ENCODE peak calls at places on chromosomes 5 and 9, in seven cellular contexts. One of them, this sample, is unnamed.

GRCh38 chr9:108444400-108445358 is 411.1 kb downstream of the ACTL7B start:
- DNase-seq in upper lobe of left lung: no peak
- DNase-seq in fibroblast of lung: peak
- DNase-seq in epithelial cell of esophagus: peak
- DNase-seq in AG04450: peak
- DNase-seq in brain microvascular endothelial cell: peak
- DNase-seq in foreskin keratinocyte: peak
- DNase-seq in this sample: peak

GRCh38 chr5:31270396-31270795 is 76.9 kb downstream of the CDH6 start:
- DNase-seq in fibroblast of lung: no peak
- DNase-seq in epithelial cell of esophagus: peak
- DNase-seq in foreskin keratinocyte: no peak
- DNase-seq in brain microvascular endothelial cell: no peak
- DNase-seq in upper lobe of left lung: no peak
- DNase-seq in AG04450: no peak
- DNase-seq in this sample: peak

GRCh38 chr9:35660966-35661413 is 2.9 kb downstream of the CCDC107 start:
- DNase-seq in AG04450: no peak
- DNase-seq in epithelial cell of esophagus: peak
- DNase-seq in foreskin keratinocyte: peak
- DNase-seq in upper lobe of left lung: peak
- DNase-seq in brain microvascular endothelial cell: peak
- DNase-seq in fibroblast of lung: no peak
- DNase-seq in this sample: peak

GRCh38 chr5:28254846-28255245 is 1216.5 kb upstream of the CDH9 start:
- DNase-seq in fibroblast of lung: peak
- DNase-seq in brain microvascular endothelial cell: no peak
- DNase-seq in epithelial cell of esophagus: no peak
- DNase-seq in foreskin keratinocyte: no peak
- DNase-seq in AG04450: no peak
- DNase-seq in upper lobe of left lung: no peak
- DNase-seq in this sample: no peak

GRCh38 chr9:16598316-16598715 is 272.2 kb downstream of the BNC2 start:
- DNase-seq in upper lobe of left lung: no peak
- DNase-seq in AG04450: no peak
- DNase-seq in brain microvascular endothelial cell: peak
- DNase-seq in foreskin keratinocyte: peak
- DNase-seq in fibroblast of lung: peak
- DNase-seq in epithelial cell of esophagus: peak
- DNase-seq in this sample: no peak

GRCh38 chr5:172282277-172283019 is 1.1 kb downstream of the UBTD2 start:
- DNase-seq in AG04450: no peak
- DNase-seq in foreskin keratinocyte: peak
- DNase-seq in epithelial cell of esophagus: peak
- DNase-seq in upper lobe of left lung: no peak
- DNase-seq in fibroblast of lung: peak
- DNase-seq in brain microvascular endothelial cell: no peak
- DNase-seq in this sample: peak

GRCh38 chr9:120389300-120389699 is 190.7 kb downstream of the CDK5RAP2 start:
- DNase-seq in AG04450: no peak
- DNase-seq in foreskin keratinocyte: no peak
- DNase-seq in epithelial cell of esophagus: no peak
- DNase-seq in brain microvascular endothelial cell: no peak
- DNase-seq in fibroblast of lung: no peak
- DNase-seq in upper lobe of left lung: no peak
- DNase-seq in this sample: no peak

GRCh38 chr9:20524776-20525175 is 97.5 kb downstream of the MLLT3 start:
- DNase-seq in foreskin keratinocyte: no peak
- DNase-seq in fibroblast of lung: no peak
- DNase-seq in AG04450: no peak
- DNase-seq in brain microvascular endothelial cell: no peak
- DNase-seq in upper lobe of left lung: no peak
- DNase-seq in epithelial cell of esophagus: peak
- DNase-seq in this sample: peak

GRCh38 chr5:127942246-127943060 is 141.1 kb upstream of the SLC12A2 start:
- DNase-seq in fibroblast of lung: peak
- DNase-seq in upper lobe of left lung: no peak
- DNase-seq in foreskin keratinocyte: peak
- DNase-seq in brain microvascular endothelial cell: peak
- DNase-seq in AG04450: no peak
- DNase-seq in epithelial cell of esophagus: peak
- DNase-seq in this sample: no peak

GRCh38 chr5:157582731-157583580 is 7.4 kb upstream of the ADAM19 start:
- DNase-seq in epithelial cell of esophagus: no peak
- DNase-seq in upper lobe of left lung: no peak
- DNase-seq in fibroblast of lung: no peak
- DNase-seq in foreskin keratinocyte: no peak
- DNase-seq in AG04450: no peak
- DNase-seq in brain microvascular endothelial cell: no peak
- DNase-seq in this sample: no peak

GRCh38 chr9:110021891-110022290 is 186.1 kb downstream of the C9orf152 start:
- DNase-seq in foreskin keratinocyte: no peak
- DNase-seq in brain microvascular endothelial cell: no peak
- DNase-seq in epithelial cell of esophagus: no peak
- DNase-seq in fibroblast of lung: no peak
- DNase-seq in upper lobe of left lung: no peak
- DNase-seq in AG04450: no peak
- DNase-seq in this sample: no peak

GRCh38 chr5:40754381-40755092 is 1.2 kb downstream of the TTC33 start:
- DNase-seq in epithelial cell of esophagus: peak
- DNase-seq in AG04450: no peak
- DNase-seq in fibroblast of lung: peak
- DNase-seq in brain microvascular endothelial cell: peak
- DNase-seq in foreskin keratinocyte: peak
- DNase-seq in upper lobe of left lung: no peak
- DNase-seq in this sample: no peak

GRCh38 chr9:86077286-86077685 is 22.1 kb downstream of the GOLM1 start:
- DNase-seq in fibroblast of lung: no peak
- DNase-seq in upper lobe of left lung: peak
- DNase-seq in AG04450: no peak
- DNase-seq in foreskin keratinocyte: no peak
- DNase-seq in brain microvascular endothelial cell: no peak
- DNase-seq in epithelial cell of esophagus: no peak
- DNase-seq in this sample: no peak

GRCh38 chr5:142506046-142506445 is 179.8 kb downstream of the FGF1 start:
- DNase-seq in foreskin keratinocyte: peak
- DNase-seq in fibroblast of lung: peak
- DNase-seq in brain microvascular endothelial cell: no peak
- DNase-seq in AG04450: no peak
- DNase-seq in upper lobe of left lung: no peak
- DNase-seq in epithelial cell of esophagus: peak
- DNase-seq in this sample: peak

GRCh38 chr5:553874-554273 is 29.6 kb upstream of the SLC9A3 start:
- DNase-seq in fibroblast of lung: no peak
- DNase-seq in foreskin keratinocyte: no peak
- DNase-seq in AG04450: no peak
- DNase-seq in upper lobe of left lung: peak
- DNase-seq in epithelial cell of esophagus: no peak
- DNase-seq in brain microvascular endothelial cell: no peak
- DNase-seq in this sample: peak

GRCh38 chr9:13934411-13934810 is 379.5 kb downstream of the NFIB start:
- DNase-seq in brain microvascular endothelial cell: no peak
- DNase-seq in AG04450: no peak
- DNase-seq in upper lobe of left lung: no peak
- DNase-seq in foreskin keratinocyte: no peak
- DNase-seq in epithelial cell of esophagus: no peak
- DNase-seq in fibroblast of lung: no peak
- DNase-seq in this sample: no peak

GRCh38 chr9:120574473-120574872 is 5.5 kb downstream of the CDK5RAP2 start:
- DNase-seq in fibroblast of lung: no peak
- DNase-seq in brain microvascular endothelial cell: no peak
- DNase-seq in upper lobe of left lung: no peak
- DNase-seq in epithelial cell of esophagus: no peak
- DNase-seq in foreskin keratinocyte: no peak
- DNase-seq in AG04450: no peak
- DNase-seq in this sample: no peak

GRCh38 chr5:3449481-3449880 is 146.2 kb upstream of the IRX1 start:
- DNase-seq in upper lobe of left lung: no peak
- DNase-seq in brain microvascular endothelial cell: no peak
- DNase-seq in AG04450: no peak
- DNase-seq in epithelial cell of esophagus: no peak
- DNase-seq in foreskin keratinocyte: no peak
- DNase-seq in fibroblast of lung: no peak
- DNase-seq in this sample: no peak

DNA sequence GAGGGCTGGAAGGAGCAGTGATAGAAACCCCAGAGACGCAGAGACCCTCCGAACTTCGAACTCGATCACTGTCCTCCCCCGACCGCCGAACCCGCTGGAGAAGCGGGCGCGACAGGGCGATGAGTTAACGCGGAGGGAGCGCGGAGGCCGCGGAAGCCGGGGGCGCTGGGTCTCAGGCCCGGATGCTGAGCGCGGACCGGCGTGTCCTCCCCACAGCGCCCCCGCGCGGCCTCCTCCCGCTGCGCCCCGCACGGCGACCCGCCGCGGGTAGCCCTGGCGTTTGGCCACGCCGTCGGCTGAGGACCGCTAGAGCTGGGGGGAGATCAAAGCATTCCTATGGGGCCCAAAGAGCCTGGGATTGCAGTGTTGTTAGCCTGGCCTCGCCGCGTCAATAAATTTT is 7.7 kb upstream of the DMRT2 start:
- DNase-seq in AG04450: no peak
- DNase-seq in upper lobe of left lung: peak
- DNase-seq in epithelial cell of esophagus: peak
- DNase-seq in brain microvascular endothelial cell: no peak
- DNase-seq in fibroblast of lung: no peak
- DNase-seq in foreskin keratinocyte: no peak
- DNase-seq in this sample: no peak
- TF ChIP-seq CTCF in AG04450: no peak
- TF ChIP-seq CTCF in upper lobe of left lung: no peak
- TF ChIP-seq CTCF in epithelial cell of esophagus: peak
- TF ChIP-seq CTCF in brain microvascular endothelial cell: no peak
- TF ChIP-seq CTCF in fibroblast of lung: peak
- TF ChIP-seq CTCF in foreskin keratinocyte: peak
- TF ChIP-seq CTCF in this sample: no peak

GRCh38 chr9:21812945-21813568 is 10.6 kb downstream of the MTAP start:
- DNase-seq in epithelial cell of esophagus: peak
- DNase-seq in brain microvascular endothelial cell: peak
- DNase-seq in upper lobe of left lung: no peak
- DNase-seq in foreskin keratinocyte: peak
- DNase-seq in AG04450: no peak
- DNase-seq in fibroblast of lung: peak
- DNase-seq in this sample: no peak
- TF ChIP-seq CTCF in epithelial cell of esophagus: peak
- TF ChIP-seq CTCF in brain microvascular endothelial cell: peak
- TF ChIP-seq CTCF in upper lobe of left lung: peak
- TF ChIP-seq CTCF in foreskin keratinocyte: peak
- TF ChIP-seq CTCF in AG04450: peak
- TF ChIP-seq CTCF in fibroblast of lung: peak
- TF ChIP-seq CTCF in this sample: no peak

GRCh38 chr9:124357591-124358361 is 57.5 kb downstream of the PSMB7 start:
- DNase-seq in foreskin keratinocyte: no peak
- DNase-seq in AG04450: no peak
- DNase-seq in upper lobe of left lung: no peak
- DNase-seq in epithelial cell of esophagus: no peak
- DNase-seq in brain microvascular endothelial cell: no peak
- DNase-seq in fibroblast of lung: no peak
- DNase-seq in this sample: no peak
- TF ChIP-seq CTCF in foreskin keratinocyte: peak
- TF ChIP-seq CTCF in AG04450: peak
- TF ChIP-seq CTCF in upper lobe of left lung: no peak
- TF ChIP-seq CTCF in epithelial cell of esophagus: no peak
- TF ChIP-seq CTCF in brain microvascular endothelial cell: peak
- TF ChIP-seq CTCF in fibroblast of lung: no peak
- TF ChIP-seq CTCF in this sample: no peak

GRCh38 chr5:133685402-133686018 is 73.2 kb upstream of the FSTL4 start:
- DNase-seq in upper lobe of left lung: no peak
- DNase-seq in fibroblast of lung: no peak
- DNase-seq in epithelial cell of esophagus: no peak
- DNase-seq in brain microvascular endothelial cell: no peak
- DNase-seq in AG04450: no peak
- DNase-seq in foreskin keratinocyte: no peak
- DNase-seq in this sample: no peak
- TF ChIP-seq CTCF in upper lobe of left lung: no peak
- TF ChIP-seq CTCF in fibroblast of lung: no peak
- TF ChIP-seq CTCF in epithelial cell of esophagus: no peak
- TF ChIP-seq CTCF in brain microvascular endothelial cell: no peak
- TF ChIP-seq CTCF in AG04450: no peak
- TF ChIP-seq CTCF in foreskin keratinocyte: no peak
- TF ChIP-seq CTCF in this sample: no peak

DNA sequence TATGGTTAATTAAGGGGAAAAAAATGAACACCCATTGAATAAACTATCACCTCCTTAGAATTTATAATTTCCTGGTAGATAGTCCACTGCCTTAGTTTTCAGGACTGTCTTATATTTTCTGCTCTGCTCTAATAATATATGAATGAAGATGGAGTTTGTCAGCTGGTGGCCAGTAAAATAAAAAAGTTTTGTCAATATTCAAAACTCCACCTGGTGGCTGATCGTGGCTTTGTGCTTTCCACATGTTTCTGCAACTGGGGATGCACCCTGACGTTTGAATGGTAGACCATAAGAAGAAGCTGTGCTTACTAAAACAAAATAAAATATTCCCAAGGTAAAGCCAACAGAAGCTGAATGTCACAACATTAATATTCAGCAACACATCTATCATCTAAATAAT is 286.6 kb upstream of the IZUMO3 start:
- DNase-seq in brain microvascular endothelial cell: no peak
- DNase-seq in upper lobe of left lung: no peak
- DNase-seq in fibroblast of lung: no peak
- DNase-seq in foreskin keratinocyte: peak
- DNase-seq in AG04450: no peak
- DNase-seq in epithelial cell of esophagus: peak
- DNase-seq in this sample: peak
- TF ChIP-seq CTCF in brain microvascular endothelial cell: peak
- TF ChIP-seq CTCF in upper lobe of left lung: no peak
- TF ChIP-seq CTCF in fibroblast of lung: no peak
- TF ChIP-seq CTCF in foreskin keratinocyte: peak
- TF ChIP-seq CTCF in AG04450: no peak
- TF ChIP-seq CTCF in epithelial cell of esophagus: peak
- TF ChIP-seq CTCF in this sample: peak

DNA sequence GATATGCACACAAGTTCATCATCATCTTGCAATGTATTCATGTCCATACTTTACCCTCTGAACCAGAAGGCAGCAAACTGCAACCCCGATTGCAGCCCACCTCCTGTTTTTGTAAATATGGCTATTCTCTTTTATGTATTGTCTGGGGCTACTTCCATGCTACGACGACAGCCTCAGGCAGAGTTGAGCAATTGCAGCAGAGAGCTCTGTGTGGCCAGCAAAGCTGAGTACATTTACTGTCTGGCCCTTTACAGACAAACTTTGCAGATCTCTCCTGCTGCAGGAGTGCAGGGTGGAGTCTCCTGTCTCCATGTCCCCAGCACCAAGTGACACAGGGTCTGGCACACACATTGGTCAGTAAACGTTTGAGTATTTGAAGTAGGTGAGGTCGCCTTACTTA is 27.0 kb downstream of the PRRC2B start:
- DNase-seq in fibroblast of lung: peak
- DNase-seq in epithelial cell of esophagus: peak
- DNase-seq in foreskin keratinocyte: no peak
- DNase-seq in brain microvascular endothelial cell: no peak
- DNase-seq in upper lobe of left lung: no peak
- DNase-seq in AG04450: no peak
- DNase-seq in this sample: peak
- TF ChIP-seq CTCF in fibroblast of lung: no peak
- TF ChIP-seq CTCF in epithelial cell of esophagus: no peak
- TF ChIP-seq CTCF in foreskin keratinocyte: peak
- TF ChIP-seq CTCF in brain microvascular endothelial cell: peak
- TF ChIP-seq CTCF in upper lobe of left lung: no peak
- TF ChIP-seq CTCF in AG04450: no peak
- TF ChIP-seq CTCF in this sample: no peak

This sample was measured in MCF 10A.